ENCODE peak calls at places on chromosomes 7 and 10, in seven cellular contexts. One of them, this sample, is unnamed.

GRCh38 chr10:5159126-5159525 is 25.8 kb downstream of the AKR1C8 start:
- DNase-seq in GM12892: no peak
- DNase-seq in NB4: peak; percentile 32
- DNase-seq in stomach: no peak
- DNase-seq in amniotic stem cell: no peak
- DNase-seq in left ventricle myocardium inferior: no peak
- DNase-seq in A172: peak; percentile 14
- DNase-seq in this sample: no peak

GRCh38 chr10:121574519-121575170 is 23.6 kb downstream of the FGFR2 start:
- DNase-seq in GM12892: no peak
- DNase-seq in NB4: no peak
- DNase-seq in stomach: no peak
- DNase-seq in amniotic stem cell: no peak
- DNase-seq in left ventricle myocardium inferior: no peak
- DNase-seq in A172: no peak
- DNase-seq in this sample: no peak

GRCh38 chr10:48606530-48607355 is 1.9 kb upstream of the ARHGAP22 start:
- DNase-seq in GM12892: no peak
- DNase-seq in NB4: peak; percentile 98
- DNase-seq in stomach: no peak
- DNase-seq in amniotic stem cell: peak; percentile 91
- DNase-seq in left ventricle myocardium inferior: no peak
- DNase-seq in A172: peak; percentile 95
- DNase-seq in this sample: peak; percentile 88

GRCh38 chr10:110398419-110399162 is 93.9 kb upstream of the SMNDC1 start:
- DNase-seq in GM12892: no peak
- DNase-seq in NB4: peak; percentile 48
- DNase-seq in stomach: peak; percentile 79
- DNase-seq in amniotic stem cell: peak; percentile 98
- DNase-seq in left ventricle myocardium inferior: no peak
- DNase-seq in A172: peak; percentile 100
- DNase-seq in this sample: no peak

GRCh38 chr10:112752268-112752667 is 197.8 kb upstream of the TCF7L2 start:
- DNase-seq in GM12892: no peak
- DNase-seq in NB4: no peak
- DNase-seq in stomach: no peak
- DNase-seq in amniotic stem cell: no peak
- DNase-seq in left ventricle myocardium inferior: no peak
- DNase-seq in A172: no peak
- DNase-seq in this sample: no peak

GRCh38 chr10:111108441-111108840 is 31.6 kb downstream of the ADRA2A start:
- DNase-seq in GM12892: no peak
- DNase-seq in NB4: no peak
- DNase-seq in stomach: no peak
- DNase-seq in amniotic stem cell: no peak
- DNase-seq in left ventricle myocardium inferior: no peak
- DNase-seq in A172: no peak
- DNase-seq in this sample: no peak

GRCh38 chr7:32243891-32244290 is 173.7 kb upstream of the PDE1C start:
- DNase-seq in GM12892: no peak
- DNase-seq in NB4: no peak
- DNase-seq in stomach: no peak
- DNase-seq in amniotic stem cell: no peak
- DNase-seq in left ventricle myocardium inferior: no peak
- DNase-seq in A172: no peak
- DNase-seq in this sample: no peak

GRCh38 chr7:150375662-150376521 is 3.2 kb upstream of the ZNF775 start:
- DNase-seq in GM12892: no peak
- DNase-seq in NB4: peak; percentile 5
- DNase-seq in stomach: no peak
- DNase-seq in amniotic stem cell: no peak
- DNase-seq in left ventricle myocardium inferior: no peak
- DNase-seq in A172: no peak
- DNase-seq in this sample: no peak

GRCh38 chr10:43623351-43623750 is 17.1 kb downstream of the ZNF485 start:
- DNase-seq in GM12892: no peak
- DNase-seq in NB4: peak; percentile 67
- DNase-seq in stomach: no peak
- DNase-seq in amniotic stem cell: no peak
- DNase-seq in left ventricle myocardium inferior: no peak
- DNase-seq in A172: peak; percentile 63
- DNase-seq in this sample: no peak

GRCh38 chr10:73906524-73907447 is 4.1 kb upstream of the PLAU start:
- DNase-seq in GM12892: no peak
- DNase-seq in NB4: peak; percentile 87
- DNase-seq in stomach: no peak
- DNase-seq in amniotic stem cell: peak; percentile 93
- DNase-seq in left ventricle myocardium inferior: peak; percentile 69
- DNase-seq in A172: peak; percentile 97
- DNase-seq in this sample: peak; percentile 45